ENCODE peak calls at places on chromosomes 5 and 9, in eight cellular contexts. J, Q, G, K, P, N, M and F are unnamed samples.

GRCh38 chr5:1673042-1673674 is 126.5 kb downstream of the MRPL36 start:
- DNase-seq in N (peak; percentile 46), J (no peak), M (no peak), Q (no peak), K (peak; percentile 43), P (no peak), G (no peak), F (no peak)

GRCh38 chr9:116806075-116806474 is 119.0 kb downstream of the TRIM32 start:
- DNase-seq in G (peak; percentile 8), P (no peak), K (no peak), Q (no peak), J (no peak), N (peak; percentile 55), M (no peak), F (no peak)

GRCh38 chr9:696332-697090 is 145.0 kb upstream of the DMRT1 start:
- DNase-seq in J (no peak), P (no peak), N (no peak), K (no peak), Q (peak; percentile 51), M (peak; percentile 44), G (peak; percentile 47), F (no peak)

GRCh38 chr9:4690144-4690543 is 10.8 kb downstream of the CDC37L1 start:
- DNase-seq in M (no peak), G (no peak), N (no peak), K (no peak), P (no peak), Q (no peak), J (no peak), F (no peak)

GRCh38 chr5:124748687-124749594 is 2.5 kb upstream of the ZNF608 start:
- DNase-seq in Q (peak; percentile 80), G (peak; percentile 90), N (peak; percentile 73), M (peak; percentile 81), J (peak; percentile 78), P (peak; percentile 86), K (peak; percentile 80), F (peak; percentile 52)

GRCh38 chr5:58988938-58989337 is 406.1 kb downstream of the RAB3C start:
- DNase-seq in G (no peak), N (no peak), Q (no peak), J (no peak), M (no peak), P (no peak), K (no peak), F (no peak)

GRCh38 chr9:132409828-132410528 is at the start of gene CFAP77:
- DNase-seq in P (no peak), K (peak; percentile 42), N (peak; percentile 79), G (peak; percentile 38), J (no peak), M (peak; percentile 10), Q (peak; percentile 33), F (no peak)

GRCh38 chr5:33180900-33181299 is 259.9 kb upstream of the TARS1 start:
- DNase-seq in P (no peak), M (no peak), G (peak; percentile 52), K (no peak), N (no peak), Q (no peak), J (no peak), F (no peak)

GRCh38 chr5:151678146-151678545 is 8.6 kb downstream of the SPARC start:
- DNase-seq in Q (no peak), G (no peak), N (no peak), J (no peak), M (no peak), K (no peak), P (no peak), F (no peak)

GRCh38 chr5:17379188-17379951 is 118.7 kb upstream of the TAF11L2 start:
- DNase-seq in K (no peak), Q (no peak), M (no peak), N (no peak), J (no peak), G (no peak), P (no peak), F (no peak)

GRCh38 chr5:178304016-178304415 is 71.4 kb upstream of the PHYKPL start:
- DNase-seq in J (peak; percentile 25), G (no peak), M (no peak), K (no peak), P (no peak), N (no peak), Q (peak; percentile 1), F (no peak)

GRCh38 chr9:98796364-98797101 is at the start of gene ANKS6:
- DNase-seq in N (peak; percentile 95), P (no peak), Q (peak; percentile 83), M (peak; percentile 33), G (peak; percentile 71), K (peak; percentile 91), J (peak; percentile 80), F (peak; percentile 77)

GRCh38 chr9:89313842-89314241 is 2.8 kb downstream of the CKS2 start:
- DNase-seq in P (no peak), N (no peak), K (no peak), G (no peak), Q (no peak), J (no peak), M (no peak), F (no peak)

GRCh38 chr5:31637851-31638250 is 1.1 kb upstream of the PDZD2 start:
- DNase-seq in Q (no peak), G (no peak), J (no peak), K (no peak), M (no peak), N (no peak), P (no peak), F (no peak)

GRCh38 chr5:1429066-1429465 is 16.2 kb downstream of the SLC6A3 start:
- DNase-seq in M (no peak), P (no peak), G (no peak), K (peak; percentile 24), Q (no peak), N (no peak), J (peak; percentile 14), F (no peak)

GRCh38 chr5:59789894-59790293 is 103.6 kb downstream of the PDE4D start:
- DNase-seq in P (no peak), N (no peak), J (no peak), Q (no peak), G (peak; percentile 50), K (no peak), M (no peak), F (no peak)

GRCh38 chr9:6495484-6495883 is 82.5 kb downstream of the UHRF2 start:
- DNase-seq in G (peak; percentile 10), M (no peak), P (no peak), J (no peak), K (no peak), N (no peak), Q (no peak), F (no peak)

GRCh38 chr5:93789173-93790070 is 48.0 kb upstream of the POU5F2 start:
- DNase-seq in J (no peak), P (no peak), Q (no peak), K (no peak), G (peak; percentile 22), N (no peak), M (no peak), F (no peak)

GRCh38 chr5:50853151-50853550 is 186.7 kb downstream of the PARP8 start:
- DNase-seq in K (no peak), N (no peak), M (no peak), J (no peak), Q (no peak), G (no peak), P (peak; percentile 60), F (no peak)

GRCh38 chr9:2634158-2634557 is 12.6 kb downstream of the VLDLR start:
- DNase-seq in K (no peak), N (no peak), Q (no peak), G (no peak), J (no peak), M (no peak), P (no peak), F (no peak)

GRCh38 chr9:16516887-16517286 is 353.6 kb downstream of the BNC2 start:
- DNase-seq in Q (no peak), P (no peak), G (no peak), J (no peak), N (no peak), M (no peak), K (no peak), F (no peak)

GRCh38 chr5:43303242-43303641 is 10.0 kb downstream of the HMGCS1 start:
- DNase-seq in J (no peak), G (no peak), P (no peak), M (no peak), K (no peak), Q (no peak), N (no peak), F (no peak)

GRCh38 chr5:43309122-43309521 is 4.1 kb downstream of the HMGCS1 start:
- DNase-seq in G (no peak), Q (no peak), N (no peak), J (no peak), K (no peak), M (no peak), P (no peak), F (no peak)

GRCh38 chr5:43304520-43304919 is 8.7 kb downstream of the HMGCS1 start:
- DNase-seq in Q (no peak), K (no peak), P (peak; percentile 24), M (no peak), G (no peak), J (no peak), N (no peak), F (no peak)

GRCh38 chr5:43309657-43310056 is 3.6 kb downstream of the HMGCS1 start:
- DNase-seq in K (peak; percentile 28), J (no peak), G (no peak), M (no peak), N (no peak), Q (no peak), P (no peak), F (no peak)

GRCh38 chr5:43305948-43306563 is 7.2 kb downstream of the HMGCS1 start:
- DNase-seq in N (no peak), P (peak; percentile 30), Q (no peak), J (no peak), G (peak; percentile 74), K (no peak), M (peak; percentile 70), F (peak; percentile 33)
- TF ChIP-seq EP300 in N (no peak), P (no peak), Q (no peak), J (no peak), G (no peak), K (no peak), M (no peak), F (no peak)

DNA sequence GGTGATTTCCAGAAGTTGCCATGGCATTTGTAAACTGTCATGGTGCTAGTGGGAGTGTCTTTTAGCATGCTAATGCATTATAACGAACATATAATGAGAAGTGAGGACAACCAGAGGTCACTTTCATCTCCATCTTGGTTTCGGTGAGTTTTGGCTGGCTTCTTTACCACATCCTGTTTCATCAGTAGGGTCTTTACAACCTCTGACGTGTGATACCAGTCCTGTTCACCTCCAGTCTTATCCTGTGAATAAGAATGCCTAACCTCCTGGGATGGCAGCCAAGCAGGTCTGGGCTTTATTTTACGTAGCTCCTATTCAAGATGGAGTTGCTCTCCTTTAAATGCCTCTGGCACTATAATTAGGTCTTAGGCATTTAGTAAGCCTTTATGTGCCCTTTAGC is 20.4 kb upstream of the RFK start:
- DNase-seq in K (no peak), J (no peak), M (no peak), G (no peak), Q (no peak), P (peak; percentile 48), N (no peak), F (no peak)
- H3K4me3 ChIP-seq in K (no peak overlapping the region), J (no peak overlapping the region), M (no peak overlapping the region), G (no peak overlapping the region), Q (no peak overlapping the region), P (no peak overlapping the region), N (no peak overlapping the region), F (no peak overlapping the region)

GRCh38 chr9:128286435-128286834 is 10.4 kb downstream of the SWI5 start:
- DNase-seq in P (no peak), Q (no peak), G (no peak), K (no peak), J (no peak), N (no peak), M (no peak), F (no peak)
- TF ChIP-seq EP300 in P (no peak), Q (no peak), G (no peak), K (no peak), J (no peak), N (no peak), M (no peak), F (no peak)

GRCh38 chr9:101418518-101419111 is 17.0 kb downstream of the ALDOB start:
- DNase-seq in P (no peak), M (no peak), Q (no peak), G (no peak), N (no peak), K (no peak), J (no peak), F (no peak)
- H3K4me3 ChIP-seq in P (no peak overlapping the region), M (no peak overlapping the region), Q (no peak overlapping the region), G (no peak overlapping the region), N (no peak overlapping the region), K (no peak overlapping the region), J (no peak overlapping the region), F (no peak overlapping the region)